ENCODE peak calls at places on chromosome 2, in seven cellular contexts. K, O, W, Y, C, Q and X are unnamed samples.

GRCh38 chr2:211846714-211847113 is 691.9 kb downstream of the ERBB4 start:
- DNase-seq in Q (no peak), C (no peak), K (no peak), O (no peak), W (no peak), Y (no peak), X (no peak)

GRCh38 chr2:112821142-112821541 is 15.4 kb downstream of the IL1B start:
- DNase-seq in K (no peak), C (no peak), Y (no peak), O (no peak), Q (no peak), W (no peak), X (no peak)

GRCh38 chr2:177338177-177338721 is 54.3 kb upstream of the AGPS start:
- DNase-seq in K (no peak), C (no peak), Q (no peak), O (no peak), W (no peak), Y (no peak), X (no peak)

GRCh38 chr2:180829261-180829660 is 151.1 kb upstream of the UBE2E3 start:
- DNase-seq in W (no peak), Y (no peak), K (no peak), Q (no peak), C (no peak), O (peak), X (no peak)

GRCh38 chr2:120809576-120810440 is 74.1 kb downstream of the GLI2 start:
- DNase-seq in Y (no peak), W (no peak), K (no peak), C (no peak), Q (no peak), O (no peak), X (no peak)

GRCh38 chr2:128682266-128682665 is 363.6 kb upstream of the HS6ST1 start:
- DNase-seq in Y (peak), C (no peak), K (no peak), W (no peak), O (no peak), Q (no peak), X (no peak)

GRCh38 chr2:180258579-180258978 is 251.5 kb upstream of the CWC22 start:
- DNase-seq in Y (no peak), C (no peak), O (no peak), Q (no peak), K (no peak), W (no peak), X (no peak)

GRCh38 chr2:33238111-33238510 is 238.3 kb upstream of the RASGRP3 start:
- DNase-seq in K (no peak), Q (no peak), C (no peak), O (no peak), W (no peak), Y (no peak), X (no peak)

GRCh38 chr2:86352932-86353345 is 15.5 kb upstream of the REEP1 start:
- DNase-seq in O (no peak), K (no peak), C (no peak), W (no peak), Y (no peak), Q (no peak), X (no peak)

GRCh38 chr2:166627893-166628292 is 133.8 kb upstream of the SCN7A start:
- DNase-seq in K (no peak), O (no peak), W (no peak), Y (no peak), C (no peak), Q (no peak), X (no peak)

DNA sequence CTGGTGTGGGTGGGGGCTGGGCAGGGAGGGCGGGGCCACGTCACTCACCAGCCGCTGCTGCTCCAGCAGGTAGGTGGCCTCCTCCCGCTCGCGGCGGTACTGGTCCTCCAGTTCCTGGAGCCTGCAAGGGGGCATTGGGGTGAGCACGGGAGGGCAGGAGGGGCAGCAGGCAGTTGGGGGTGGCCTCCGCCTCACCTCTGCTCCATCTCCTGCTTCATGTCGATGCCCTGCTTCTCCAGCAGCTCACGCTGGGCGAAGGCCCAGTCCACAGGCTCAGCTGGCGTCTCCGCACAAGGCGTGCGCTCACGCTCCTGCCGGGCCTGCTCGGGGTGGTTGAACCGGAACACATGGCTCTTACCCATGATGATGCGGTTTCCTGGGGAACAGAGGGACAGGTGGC is 57.0 kb downstream of the KIF1A start:
- DNase-seq in W (no peak), Q (no peak), C (no peak), K (no peak), O (no peak), Y (no peak), X (no peak)
- H3K4me3 ChIP-seq in W (no peak), Q (no peak), C (no peak), K (no peak), O (no peak), Y (no peak), X (no peak)

GRCh38 chr2:27735263-27735904 is 36.1 kb upstream of the MRPL33 start:
- DNase-seq in K (peak), Q (peak), O (no peak), W (peak), C (peak), Y (peak), X (peak)
- TF ChIP-seq POLR2A in K (no peak), Q (peak), O (no peak), W (peak), C (no peak), Y (peak), X (no peak)

GRCh38 chr2:37564356-37564755 is 107.1 kb downstream of the CDC42EP3 start:
- DNase-seq in C (no peak), O (no peak), W (no peak), Y (no peak), K (no peak), Q (no peak), X (no peak)

GRCh38 chr2:37563375-37564011 is 107.9 kb downstream of the CDC42EP3 start:
- DNase-seq in C (no peak), K (no peak), O (no peak), Q (no peak), Y (no peak), W (no peak), X (no peak)

GRCh38 chr2:37560863-37561614 is 110.4 kb downstream of the CDC42EP3 start:
- DNase-seq in C (no peak), Q (no peak), K (no peak), Y (no peak), O (no peak), W (no peak), X (no peak)

GRCh38 chr2:37560241-37560848 is 111.1 kb downstream of the CDC42EP3 start:
- DNase-seq in Q (no peak), Y (no peak), C (no peak), W (no peak), O (no peak), K (no peak), X (no peak)

DNA sequence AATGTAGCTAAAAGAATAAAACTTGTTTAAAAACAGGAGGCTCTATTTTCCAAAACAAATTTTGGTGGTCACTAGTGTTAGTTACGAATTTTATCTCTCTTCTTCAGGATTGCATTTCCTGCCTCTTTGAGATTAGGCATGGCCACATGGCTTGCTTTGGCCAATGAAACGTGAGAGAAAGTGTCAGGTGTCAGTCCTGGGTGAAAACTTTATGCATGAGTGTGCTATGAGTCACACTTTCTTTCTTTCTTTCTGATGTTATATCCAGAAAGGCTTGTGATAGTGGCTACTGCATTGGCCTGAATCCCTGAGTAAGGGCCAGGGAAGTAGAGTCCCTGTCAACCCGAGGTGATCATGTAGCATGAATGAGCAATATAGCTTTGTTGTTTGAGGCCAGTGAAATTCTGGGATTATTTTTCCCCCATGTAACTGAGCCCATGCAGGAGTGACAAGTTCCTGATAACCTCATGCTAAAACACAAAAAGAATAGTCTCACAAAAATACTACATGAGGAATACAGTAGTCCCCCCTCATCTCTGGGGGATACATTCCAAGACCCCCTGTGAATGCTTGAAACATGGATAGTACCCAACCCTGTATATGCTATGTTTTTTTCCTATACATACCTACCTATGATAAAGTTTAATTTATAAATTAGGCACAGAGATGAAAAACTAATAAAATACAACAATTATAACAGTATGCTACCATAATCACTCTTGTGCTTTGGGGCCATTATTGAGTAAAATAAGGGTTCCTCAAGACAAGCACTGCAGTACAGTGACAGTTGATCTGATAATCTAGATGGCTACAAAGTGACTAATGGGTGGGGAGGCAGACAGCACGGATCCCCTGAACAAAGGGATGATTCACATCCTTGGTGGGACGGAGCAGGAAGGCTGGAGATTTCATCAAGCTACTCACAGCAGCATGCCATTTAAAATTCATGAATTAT is 109.5 kb downstream of the CDC42EP3 start:
- DNase-seq in Q (no peak), O (peak), C (no peak), W (no peak), Y (no peak), K (no peak), X (no peak)
- H3K4me3 ChIP-seq in Q (no peak), O (no peak), C (no peak), W (no peak), Y (no peak), K (no peak), X (no peak)

GRCh38 chr2:192487636-192488035 is 292.9 kb upstream of the TMEFF2 start:
- DNase-seq in Y (no peak), O (no peak), Q (no peak), W (no peak), K (no peak), C (no peak), X (no peak)
- TF ChIP-seq POLR2A in Y (no peak), O (no peak), Q (no peak), W (no peak), K (no peak), C (no peak), X (no peak)